ENCODE peak calls at places on chromosomes 3 and 15, in four cellular contexts. K is cardiac muscle cell, Z is heart left ventricle, V is stomach. F is an unnamed sample.

GRCh38 chr15:31474059-31474868 is 147.6 kb downstream of the KLF13 start:
- DNase-seq in Z (no peak), V (peak; percentile 14), K (no peak), F (no peak)

GRCh38 chr3:165837058-165837525 is at the start of gene BCHE:
- DNase-seq in K (peak; percentile 75), V (no peak), Z (peak; percentile 10), F (no peak)

GRCh38 chr15:28208583-28208982 is 109.5 kb upstream of the OCA2 start:
- DNase-seq in Z (no peak), K (no peak), V (no peak), F (no peak)

GRCh38 chr15:78561490-78561889 is 3.8 kb upstream of the CHRNA5 start:
- DNase-seq in K (no peak), Z (no peak), V (no peak), F (no peak)

GRCh38 chr3:110741891-110742290 is 329.7 kb upstream of the NECTIN3 start:
- DNase-seq in K (no peak), Z (no peak), V (no peak), F (no peak)

GRCh38 chr3:104428526-104428925 is 938.2 kb upstream of the ALCAM start:
- DNase-seq in V (no peak), K (no peak), Z (no peak), F (no peak)

GRCh38 chr15:24944939-24945338 is 9.8 kb upstream of the SNRPN start:
- DNase-seq in Z (no peak), V (no peak), K (no peak), F (no peak)

GRCh38 chr3:71456155-71456554 is 127.4 kb downstream of the FOXP1 start:
- DNase-seq in Z (no peak), V (no peak), K (peak; percentile 2), F (no peak)

GRCh38 chr3:71753716-71754609 is at the start of gene GPR27:
- DNase-seq in K (peak; percentile 64), Z (no peak), V (no peak), F (no peak)

GRCh38 chr15:90787881-90788280 is 70.7 kb downstream of the BLM start:
- DNase-seq in K (peak; percentile 41), Z (no peak), V (no peak), F (no peak)

GRCh38 chr3:39937874-39938273 is 128.5 kb downstream of the MYRIP start:
- DNase-seq in V (no peak), K (no peak), Z (no peak), F (no peak)

GRCh38 chr3:195081242-195081963 is 189.6 kb downstream of the XXYLT1 start:
- DNase-seq in Z (no peak), V (peak; percentile 63), K (peak; percentile 50), F (no peak)

GRCh38 chr3:62462097-62462789 is 88.9 kb upstream of the FEZF2 start:
- DNase-seq in K (no peak), Z (no peak), V (no peak), F (no peak)

GRCh38 chr3:183895296-183895695 is 10.6 kb upstream of the PARL start:
- DNase-seq in K (peak; percentile 74), V (no peak), Z (no peak), F (no peak)

GRCh38 chr3:127764841-127765362 is 57.4 kb downstream of the MGLL start:
- DNase-seq in V (no peak), Z (no peak), K (no peak), F (no peak)

GRCh38 chr3:189392969-189393368 is 221.2 kb downstream of the TPRG1 start:
- DNase-seq in K (no peak), Z (no peak), V (peak; percentile 71), F (peak; percentile 65)

GRCh38 chr3:160564949-160565441 is 376 bp downstream of the KPNA4 start:
- DNase-seq in K (peak; percentile 68), Z (peak; percentile 73), V (peak; percentile 70), F (peak; percentile 86)

GRCh38 chr3:197907196-197907595 is 42.8 kb upstream of the RPL35A start:
- DNase-seq in Z (no peak), K (no peak), V (no peak), F (no peak)

GRCh38 chr15:39018966-39019365 is 454.4 kb upstream of the RASGRP1 start:
- DNase-seq in K (no peak), V (no peak), Z (no peak), F (no peak)

GRCh38 chr3:60579734-60580133 is 671.5 kb downstream of the FHIT start:
- DNase-seq in Z (no peak), K (peak; percentile 32), V (no peak), F (no peak)

GRCh38 chr15:76312540-76313174 is 1.4 kb upstream of the ETFA start:
- DNase-seq in V (no peak), K (no peak), Z (no peak), F (no peak)

GRCh38 chr3:4551826-4552442 is 58.8 kb downstream of the ITPR1 start:
- DNase-seq in K (no peak), Z (no peak), V (no peak), F (no peak)

GRCh38 chr3:137764001-137764433 is at the start of gene SOX14:
- DNase-seq in Z (no peak), K (no peak), V (peak; percentile 67), F (peak; percentile 59)

GRCh38 chr3:11739712-11740111 is 96.0 kb upstream of the VGLL4 start:
- DNase-seq in V (no peak), K (no peak), Z (peak; percentile 14), F (no peak)

GRCh38 chr3:150765949-150766720 is 3.2 kb upstream of the SIAH2 start:
- DNase-seq in V (no peak), Z (no peak), K (peak; percentile 51), F (no peak)

GRCh38 chr15:99997112-99997651 is 263.9 kb upstream of the LYSMD4 start:
- DNase-seq in V (peak; percentile 22), K (no peak), Z (no peak), F (no peak)

DNA sequence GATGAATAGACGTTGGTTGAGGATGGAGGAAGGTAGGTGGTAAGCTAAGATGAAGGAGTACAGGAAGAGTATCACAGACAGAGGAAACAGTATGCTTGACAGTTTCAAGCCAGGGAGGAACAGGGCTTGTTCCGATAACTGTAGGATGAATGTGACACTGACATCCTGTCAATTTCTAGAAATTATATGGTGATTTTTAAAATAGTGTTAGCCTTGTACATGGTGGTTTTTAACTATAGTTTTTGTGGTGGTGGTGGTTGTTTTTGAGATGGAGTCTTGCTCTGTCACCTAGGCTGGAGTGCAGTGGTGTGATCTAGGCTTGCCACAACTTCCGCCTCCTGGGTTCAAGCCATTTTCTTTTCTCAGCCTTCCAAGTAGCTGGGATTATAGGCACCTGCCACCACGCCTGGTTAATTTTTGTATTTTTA is 92.8 kb downstream of the FNDC3B start:
- DNase-seq in K (no peak), V (no peak), Z (no peak), F (no peak)
- H3K4me1 ChIP-seq in K (no peaks in the 10 kb centered on the region), V (peaks cover 65% of the 10 kb centered on the region), Z (peaks cover 3% of the 10 kb centered on the region), F (peaks cover 34% of the 10 kb centered on the region)

DNA sequence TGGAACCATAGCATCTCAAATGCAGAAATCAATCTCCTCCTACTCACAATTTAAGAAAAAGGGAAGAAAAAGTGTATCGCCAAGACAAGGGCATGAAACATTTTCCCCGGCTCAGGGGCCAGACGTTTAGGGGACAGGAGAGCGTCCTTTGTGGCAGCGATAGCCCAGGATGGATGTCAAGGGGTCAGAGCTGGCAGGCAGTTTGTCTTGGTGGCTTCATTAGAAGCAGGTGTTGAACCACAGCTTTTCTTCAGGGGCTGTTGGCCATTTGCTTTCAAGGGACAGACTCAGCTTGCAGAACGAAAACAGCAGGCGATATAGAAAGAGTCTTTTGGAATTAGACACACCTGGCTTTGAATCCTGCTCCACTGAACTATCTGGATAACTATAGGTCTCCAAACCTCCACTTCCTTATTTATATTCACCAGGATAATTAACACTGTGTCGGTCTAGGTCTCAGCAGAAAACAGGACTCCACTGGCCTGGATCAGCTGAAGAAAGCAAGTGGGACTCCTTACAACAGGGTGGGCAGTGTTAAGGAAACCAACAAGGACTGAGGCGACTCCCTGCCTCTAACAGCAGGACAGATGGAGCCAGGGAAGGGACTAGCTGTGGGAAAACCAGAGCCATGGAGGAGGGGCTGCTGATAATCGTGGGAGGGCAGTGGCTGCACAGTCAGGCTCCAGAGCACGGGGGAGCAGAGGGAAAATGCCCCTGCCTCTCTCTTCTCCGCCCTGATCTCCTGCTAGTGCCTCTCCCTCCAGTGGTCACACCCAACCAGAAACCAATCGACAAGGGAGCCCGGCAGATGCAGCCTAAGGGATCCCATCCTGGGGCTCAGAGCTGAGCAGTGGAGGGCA is 123.6 kb downstream of the LIPC start:
- DNase-seq in Z (no peak), K (no peak), V (no peak), F (peak; percentile 47)
- TF ChIP-seq CTCF in Z (no peak), K (no peak), V (no peak), F (no peak)

DNA sequence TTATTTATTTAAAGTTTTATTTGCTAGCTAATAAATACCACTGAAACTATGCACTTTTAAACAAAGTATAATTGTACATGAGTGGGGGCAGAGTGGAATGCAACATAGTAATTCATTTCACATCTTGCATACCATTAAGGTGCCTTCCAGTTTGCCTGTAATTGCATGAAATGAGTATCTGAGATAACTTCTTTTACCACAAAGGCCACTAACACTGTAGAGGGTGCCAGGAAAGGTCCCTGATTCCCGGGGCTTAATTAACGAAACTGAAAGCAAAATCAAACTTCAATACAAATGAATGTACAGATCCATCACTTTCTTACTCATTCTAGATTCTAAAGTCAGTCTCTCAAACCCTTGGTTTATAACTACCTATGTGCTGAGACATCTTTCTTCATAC is 2.1 kb downstream of the CD47 start:
- DNase-seq in V (no peak), Z (no peak), K (peak; percentile 17), F (no peak)
- H3K4me3 ChIP-seq in V (peak overlapping the region; percentile 97), Z (peak overlapping the region; percentile 84), K (no peak overlapping the region), F (no peak overlapping the region)

DNA sequence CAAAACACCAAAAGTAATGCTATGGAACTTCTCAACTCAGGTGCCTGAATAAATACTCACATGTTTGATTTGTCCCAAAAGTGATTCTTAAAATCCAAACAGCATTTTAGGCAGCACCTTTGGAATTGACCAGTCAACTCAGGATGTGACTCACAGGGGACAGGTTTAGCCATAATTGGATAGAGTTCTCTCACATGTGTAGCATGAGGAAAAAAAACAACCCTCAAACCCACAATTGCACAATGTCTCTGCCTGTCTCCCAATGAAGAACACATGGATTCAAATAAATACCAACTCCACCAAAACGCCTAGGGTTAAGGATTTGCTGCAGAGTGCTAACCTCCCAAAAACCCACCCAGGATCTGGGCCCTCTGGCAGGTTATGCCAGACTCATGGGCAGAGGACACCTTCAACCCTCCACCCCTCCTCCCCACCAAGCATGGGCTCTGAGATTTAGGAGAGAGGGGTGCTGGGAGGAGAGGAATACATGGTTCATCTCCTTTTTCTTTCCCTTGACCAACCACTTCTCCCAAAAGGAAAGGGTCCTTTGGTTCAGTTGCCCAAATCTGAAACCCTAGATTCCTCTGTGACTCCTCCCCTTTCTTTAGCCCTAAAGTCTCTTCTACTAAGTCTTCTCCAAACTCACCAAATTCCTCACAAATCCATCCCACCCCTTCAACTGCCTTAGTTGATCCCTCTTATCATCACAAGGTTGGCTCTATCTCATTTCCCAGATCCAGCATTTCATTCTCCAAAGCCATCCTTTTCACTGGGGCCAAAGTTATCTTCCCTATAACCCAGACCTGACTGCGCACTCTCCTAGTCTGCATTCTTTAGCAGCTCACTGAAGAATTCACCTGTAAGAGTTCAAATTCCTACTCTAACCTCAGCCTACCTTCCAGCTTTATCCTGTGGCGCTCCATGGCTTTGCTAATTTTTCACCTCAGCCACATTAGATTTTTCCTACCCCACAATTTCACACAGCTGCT is 7.7 kb downstream of the RYK start:
- DNase-seq in Z (no peak), K (peak; percentile 86), V (no peak), F (no peak)
- H3K4me1 ChIP-seq in Z (no peaks in the 10 kb centered on the region), K (peaks cover 17% of the 10 kb centered on the region), V (peaks cover 49% of the 10 kb centered on the region), F (peaks cover 22% of the 10 kb centered on the region)

F was measured in mucosa of descending colon.